ENCODE peak calls at places on chromosomes 3 and 15, in nine cellular contexts. K is fibroblast of lung, I is tibial nerve, B is HTR-8/SVneo, W is nephron progenitor cell, P is H7, J is NCI-H146, R is T-cell, Q is MV-4-11. X is an unnamed sample.

GRCh38 chr3:153315781-153316180 is 153.8 kb downstream of the RAP2B start:
- DNase-seq in P (no peak), K (peak; percentile 67), R (no peak), W (no peak), J (no peak), Q (no peak), I (no peak), B (no peak), X (no peak)

GRCh38 chr3:157452097-157452496 is 15.4 kb downstream of the PTX3 start:
- DNase-seq in W (no peak), Q (peak; percentile 96), B (no peak), R (no peak), K (no peak), J (no peak), P (no peak), I (no peak), X (no peak)

GRCh38 chr3:117962750-117963149 is 1071.9 kb downstream of the IGSF11 start:
- DNase-seq in Q (no peak), I (no peak), P (no peak), B (no peak), K (peak; percentile 84), J (no peak), W (no peak), R (no peak), X (no peak)

GRCh38 chr3:152436707-152437615 is 168.2 kb downstream of the MBNL1 start:
- DNase-seq in I (no peak), W (no peak), Q (no peak), P (no peak), R (no peak), K (no peak), J (peak; percentile 37), B (no peak), X (no peak)

GRCh38 chr15:40680151-40680550 is 14.8 kb upstream of the RAD51 start:
- DNase-seq in B (no peak), J (no peak), W (no peak), Q (no peak), P (no peak), K (no peak), I (no peak), R (no peak), X (no peak)

GRCh38 chr3:36362216-36362615 is 18.1 kb upstream of the STAC start:
- DNase-seq in I (no peak), B (no peak), J (no peak), K (peak; percentile 45), R (no peak), Q (no peak), P (no peak), W (no peak), X (no peak)

GRCh38 chr15:89088605-89089315 is 504 bp downstream of the ABHD2 start:
- DNase-seq in P (peak; percentile 69), Q (no peak), J (peak; percentile 13), B (no peak), R (no peak), I (no peak), K (peak; percentile 36), W (peak; percentile 20), X (no peak)

GRCh38 chr15:39587291-39587909 is 6.5 kb downstream of the THBS1 start:
- DNase-seq in W (no peak), Q (no peak), I (no peak), P (no peak), R (no peak), B (no peak), J (no peak), K (peak; percentile 15), X (no peak)

GRCh38 chr3:46695177-46695961 is 1.9 kb upstream of the ALS2CL start:
- DNase-seq in R (peak; percentile 39), J (no peak), P (peak; percentile 88), K (no peak), W (peak; percentile 30), B (no peak), I (peak; percentile 27), Q (peak; percentile 82), X (no peak)

GRCh38 chr3:156409694-156410093 is 145.2 kb downstream of the SSR3 start:
- DNase-seq in J (no peak), Q (no peak), W (no peak), K (peak; percentile 64), R (no peak), P (no peak), I (no peak), B (no peak), X (no peak)

GRCh38 chr15:70049115-70049514 is 48.6 kb downstream of the TLE3 start:
- DNase-seq in B (no peak), W (no peak), P (peak; percentile 47), K (no peak), J (no peak), R (no peak), Q (no peak), I (no peak), X (no peak)

GRCh38 chr15:91717811-91718210 is 135.7 kb upstream of the SLCO3A1 start:
- DNase-seq in W (no peak), B (no peak), R (no peak), J (no peak), P (no peak), I (no peak), K (no peak), Q (no peak), X (no peak)

GRCh38 chr3:47010050-47010712 is 30.7 kb downstream of the NBEAL2 start:
- DNase-seq in K (no peak), R (no peak), W (no peak), J (no peak), P (no peak), Q (no peak), I (no peak), B (no peak), X (no peak)

GRCh38 chr3:66538390-66538789 is 37.6 kb upstream of the LRIG1 start:
- DNase-seq in R (no peak), B (no peak), W (no peak), J (no peak), P (no peak), I (no peak), Q (no peak), K (no peak), X (no peak)

GRCh38 chr3:64801856-64802255 is 114.1 kb upstream of the ADAMTS9 start:
- DNase-seq in J (no peak), K (no peak), P (no peak), W (no peak), B (no peak), I (no peak), Q (no peak), R (no peak), X (no peak)

GRCh38 chr3:13420817-13421755 is 964 bp upstream of the NUP210 start:
- DNase-seq in K (no peak), Q (peak; percentile 94), W (no peak), R (peak; percentile 87), J (peak; percentile 34), P (peak; percentile 65), B (no peak), I (no peak), X (no peak)

GRCh38 chr15:96053039-96054021 is 277.2 kb upstream of the NR2F2 start:
- DNase-seq in R (no peak), P (peak; percentile 56), B (no peak), W (peak; percentile 65), Q (no peak), I (no peak), K (peak; percentile 38), J (peak; percentile 79), X (peak; percentile 91)

GRCh38 chr3:193764959-193765358 is 172.0 kb downstream of the OPA1 start:
- DNase-seq in R (no peak), Q (no peak), B (no peak), P (no peak), W (no peak), I (no peak), K (no peak), J (no peak), X (no peak)

GRCh38 chr3:193474446-193474845 is 80.2 kb downstream of the ATP13A4 start:
- DNase-seq in P (no peak), Q (no peak), J (no peak), W (no peak), K (no peak), B (no peak), R (no peak), I (no peak), X (no peak)

GRCh38 chr3:146496246-146496645 is 26.9 kb upstream of the PLSCR2 start:
- DNase-seq in Q (no peak), P (no peak), J (no peak), I (no peak), W (no peak), K (no peak), R (no peak), B (no peak), X (no peak)

GRCh38 chr3:46993986-46994385 is 14.5 kb downstream of the NBEAL2 start:
- DNase-seq in P (no peak), Q (no peak), J (no peak), I (no peak), W (no peak), K (no peak), R (no peak), B (no peak), X (no peak)

X was measured in COR-L47.